ENCODE peak calls at places on chromosomes 16 and 17, in seven cellular contexts. Q, Z, L, S, U, P and X are unnamed samples.

GRCh38 chr16:2769675-2770056 is 7.4 kb downstream of the ELOB start:
- DNase-seq in Z (no peak), L (no peak), P (peak; percentile 95), S (peak; percentile 73), U (peak; percentile 78), Q (no peak), X (no peak)

GRCh38 chr17:2416010-2416734 is 15.3 kb upstream of the MNT start:
- DNase-seq in Z (no peak), S (peak; percentile 96), U (peak; percentile 93), L (peak; percentile 77), P (peak; percentile 85), Q (peak; percentile 74), X (peak; percentile 80)

GRCh38 chr17:19729900-19730299 is 13.5 kb upstream of the SLC47A2 start:
- DNase-seq in U (no peak), Q (no peak), L (no peak), P (no peak), Z (no peak), S (no peak), X (no peak)

GRCh38 chr16:824601-825000 is 24.1 kb upstream of the GNG13 start:
- DNase-seq in Z (no peak), Q (no peak), U (no peak), P (no peak), L (no peak), S (no peak), X (no peak)

GRCh38 chr17:69864531-69864930 is 210.5 kb upstream of the KCNJ16 start:
- DNase-seq in Z (no peak), U (peak; percentile 14), S (no peak), P (no peak), L (no peak), Q (no peak), X (no peak)

GRCh38 chr17:33628500-33629336 is 335.6 kb upstream of the ASIC2 start:
- DNase-seq in Z (no peak), L (no peak), S (no peak), P (no peak), Q (no peak), U (no peak), X (no peak)

GRCh38 chr17:17387461-17388362 is 84.5 kb downstream of the NT5M start:
- DNase-seq in U (no peak), S (no peak), P (peak; percentile 70), L (no peak), Q (peak; percentile 25), Z (no peak), X (no peak)

GRCh38 chr16:84543931-84544776 is 39.7 kb upstream of the MEAK7 start:
- DNase-seq in Q (peak; percentile 60), L (no peak), Z (no peak), P (no peak), S (no peak), U (no peak), X (no peak)

GRCh38 chr17:61317779-61318178 is 81.9 kb upstream of the TBX2 start:
- DNase-seq in U (no peak), P (no peak), Z (no peak), S (no peak), Q (no peak), L (no peak), X (no peak)

GRCh38 chr17:57577751-57578607 is 167.1 kb downstream of the CCDC182 start:
- DNase-seq in S (peak; percentile 66), U (peak; percentile 88), P (peak; percentile 90), L (no peak), Z (no peak), Q (no peak), X (no peak)